ENCODE peak calls at places on chromosomes 5 and 9, in ten cellular contexts. F is brain pericyte, N is H9, X is AG04450, T is NCI-H446 treated with DMSO at 0.1 percent for 48 hours, G is epithelial cell of prostate, E is neural crest cell, U is DMS153, M is SJSA1, O is HTR-8/SVneo. K is an unnamed sample.

GRCh38 chr9:126146254-126147145 is 180.1 kb upstream of the MVB12B start:
- DNase-seq in F (no peak), N (peak), X (no peak), T (no peak), G (peak), E (peak), U (peak), M (peak), O (peak), K (peak)

GRCh38 chr5:170265527-170265926 is 32.0 kb downstream of the LCP2 start:
- DNase-seq in F (no peak), N (no peak), X (no peak), T (no peak), G (no peak), E (no peak), U (no peak), M (no peak), O (no peak), K (no peak)

GRCh38 chr9:128101231-128101641 is 26.3 kb downstream of the PTGES2 start:
- DNase-seq in F (no peak), N (no peak), X (no peak), T (no peak), G (no peak), E (no peak), U (no peak), M (no peak), O (no peak), K (no peak)

GRCh38 chr5:169626779-169627178 is 10.3 kb upstream of the DOCK2 start:
- DNase-seq in F (peak), N (no peak), X (peak), T (no peak), G (no peak), E (no peak), U (no peak), M (peak), O (peak), K (no peak)

GRCh38 chr9:104944871-104945270 is 16.9 kb upstream of the ABCA1 start:
- DNase-seq in F (no peak), N (no peak), X (no peak), T (no peak), G (no peak), E (no peak), U (no peak), M (no peak), O (no peak), K (no peak)

GRCh38 chr9:92686954-92687353 is 17.0 kb upstream of the IPPK start:
- DNase-seq in F (no peak), N (peak), X (no peak), T (no peak), G (no peak), E (no peak), U (no peak), M (no peak), O (no peak), K (peak)

GRCh38 chr5:37658440-37658839 is 181.4 kb downstream of the GDNF start:
- DNase-seq in F (no peak), N (no peak), X (no peak), T (no peak), G (no peak), E (no peak), U (no peak), M (no peak), O (no peak), K (no peak)

GRCh38 chr5:124675921-124676846 is 70.3 kb downstream of the ZNF608 start:
- DNase-seq in F (no peak), N (no peak), X (no peak), T (peak), G (no peak), E (no peak), U (no peak), M (no peak), O (no peak), K (no peak)

GRCh38 chr9:127877566-127877998 is at the start of gene AK1:
- DNase-seq in F (no peak), N (peak), X (no peak), T (no peak), G (no peak), E (peak), U (no peak), M (peak), O (peak), K (peak)

GRCh38 chr5:96595300-96596090 is 66.7 kb upstream of the CAST start:
- DNase-seq in F (no peak), N (peak), X (no peak), T (no peak), G (no peak), E (no peak), U (no peak), M (no peak), O (no peak), K (no peak)

GRCh38 chr9:108664309-108665255 is 191.2 kb downstream of the ACTL7B start:
- DNase-seq in F (no peak), N (no peak), X (no peak), T (no peak), G (no peak), E (no peak), U (no peak), M (no peak), O (no peak), K (no peak)

GRCh38 chr5:139575751-139576150 is 14.6 kb downstream of the UBE2D2 start:
- DNase-seq in F (no peak), N (no peak), X (no peak), T (no peak), G (no peak), E (no peak), U (no peak), M (no peak), O (no peak), K (no peak)

GRCh38 chr5:138352071-138352721 is at the start of gene KDM3B:
- DNase-seq in F (no peak), N (peak), X (peak), T (peak), G (no peak), E (peak), U (peak), M (peak), O (peak), K (peak)

GRCh38 chr5:87302061-87302460 is 34.4 kb downstream of the RASA1 start:
- DNase-seq in F (peak), N (no peak), X (no peak), T (no peak), G (peak), E (no peak), U (no peak), M (no peak), O (no peak), K (no peak)

GRCh38 chr5:157217289-157218024 is 36.8 kb downstream of the ITK start:
- DNase-seq in F (no peak), N (no peak), X (no peak), T (no peak), G (no peak), E (no peak), U (no peak), M (no peak), O (no peak), K (no peak)

GRCh38 chr5:20213803-20214202 is 225.8 kb upstream of the CDH18 start:
- DNase-seq in F (no peak), N (no peak), X (no peak), T (no peak), G (no peak), E (no peak), U (no peak), M (no peak), O (no peak), K (no peak)

GRCh38 chr5:178784391-178784790 is 53.9 kb upstream of the ZNF354A start:
- DNase-seq in F (no peak), N (no peak), X (no peak), T (no peak), G (no peak), E (no peak), U (no peak), M (no peak), O (no peak), K (no peak)

GRCh38 chr5:74371621-74372020 is 268.9 kb downstream of the ENC1 start:
- DNase-seq in F (no peak), N (no peak), X (no peak), T (no peak), G (no peak), E (no peak), U (no peak), M (no peak), O (no peak), K (no peak)

GRCh38 chr5:67106626-67107342 is 89.8 kb downstream of the CD180 start:
- DNase-seq in F (no peak), N (no peak), X (no peak), T (no peak), G (no peak), E (no peak), U (no peak), M (no peak), O (no peak), K (no peak)

GRCh38 chr9:136514022-136514714 is 31.3 kb upstream of the SEC16A start:
- DNase-seq in F (no peak), N (no peak), X (no peak), T (no peak), G (no peak), E (no peak), U (no peak), M (no peak), O (no peak), K (no peak)

GRCh38 chr5:53069626-53070025 is 39.9 kb downstream of the MOCS2 start:
- DNase-seq in F (peak), N (no peak), X (no peak), T (no peak), G (peak), E (no peak), U (no peak), M (peak), O (no peak), K (no peak)

GRCh38 chr9:98859941-98860340 is 52.5 kb downstream of the GALNT12 start:
- DNase-seq in F (no peak), N (no peak), X (no peak), T (no peak), G (no peak), E (no peak), U (no peak), M (no peak), O (no peak), K (peak)

GRCh38 chr9:107927276-107927675 is 437.7 kb upstream of the KLF4 start:
- DNase-seq in F (no peak), N (no peak), X (no peak), T (no peak), G (no peak), E (no peak), U (no peak), M (no peak), O (no peak), K (no peak)

GRCh38 chr5:151092750-151093149 is 11.9 kb upstream of the TNIP1 start:
- DNase-seq in F (no peak), N (no peak), X (no peak), T (no peak), G (peak), E (no peak), U (no peak), M (peak), O (no peak), K (peak)

GRCh38 chr9:31582071-31582470 is 802.4 kb upstream of the ACO1 start:
- DNase-seq in F (no peak), N (no peak), X (no peak), T (peak), G (no peak), E (no peak), U (no peak), M (no peak), O (no peak), K (no peak)

GRCh38 chr9:134245179-134245578 is 80.8 kb upstream of the RNU6ATAC start:
- DNase-seq in F (no peak), N (no peak), X (no peak), T (no peak), G (no peak), E (no peak), U (no peak), M (no peak), O (no peak), K (no peak)

GRCh38 chr9:2662496-2662895 is 40.9 kb downstream of the VLDLR start:
- DNase-seq in F (no peak), N (peak), X (no peak), T (no peak), G (no peak), E (no peak), U (no peak), M (no peak), O (peak), K (no peak)

GRCh38 chr9:87883990-87884389 is 1.3 kb downstream of the SPATA31E1 start:
- DNase-seq in F (no peak), N (peak), X (no peak), T (no peak), G (no peak), E (no peak), U (no peak), M (no peak), O (no peak), K (no peak)

GRCh38 chr9:33270146-33270545 is 5.3 kb downstream of the CHMP5 start:
- DNase-seq in F (no peak), N (no peak), X (no peak), T (no peak), G (no peak), E (no peak), U (no peak), M (no peak), O (no peak), K (no peak)

GRCh38 chr5:178160176-178160575 is 6.5 kb upstream of the NHP2 start:
- DNase-seq in F (no peak), N (no peak), X (no peak), T (no peak), G (no peak), E (no peak), U (no peak), M (no peak), O (no peak), K (no peak)

GRCh38 chr5:40736103-40736875 is 19.5 kb downstream of the TTC33 start:
- DNase-seq in F (no peak), N (no peak), X (no peak), T (peak), G (no peak), E (no peak), U (peak), M (no peak), O (peak), K (peak)

GRCh38 chr5:146344155-146345118 is 5.8 kb downstream of the POU4F3 start:
- DNase-seq in F (no peak), N (peak), X (no peak), T (no peak), G (no peak), E (peak), U (no peak), M (no peak), O (no peak), K (no peak)

GRCh38 chr9:111039203-111039907 is 1.1 kb upstream of the LPAR1 start:
- DNase-seq in F (no peak), N (peak), X (no peak), T (no peak), G (no peak), E (no peak), U (no peak), M (no peak), O (no peak), K (no peak)

GRCh38 chr9:84788803-84789462 is 119.4 kb downstream of the NTRK2 start:
- DNase-seq in F (no peak), N (no peak), X (no peak), T (no peak), G (no peak), E (no peak), U (no peak), M (no peak), O (no peak), K (no peak)

GRCh38 chr9:131161585-131161984 is 36.2 kb downstream of the NUP214 start:
- DNase-seq in F (no peak), N (no peak), X (no peak), T (no peak), G (no peak), E (no peak), U (no peak), M (no peak), O (no peak), K (no peak)

GRCh38 chr5:176438959-176439757 is 9.0 kb upstream of the FAF2 start:
- DNase-seq in F (peak), N (no peak), X (no peak), T (no peak), G (no peak), E (no peak), U (no peak), M (peak), O (peak), K (peak)

GRCh38 chr9:14144215-14144614 is 169.7 kb downstream of the NFIB start:
- DNase-seq in F (no peak), N (no peak), X (no peak), T (no peak), G (no peak), E (no peak), U (no peak), M (no peak), O (no peak), K (no peak)

GRCh38 chr5:123438902-123439301 is 15.7 kb upstream of the CEP120 start:
- DNase-seq in F (no peak), N (no peak), X (no peak), T (no peak), G (peak), E (no peak), U (peak), M (no peak), O (no peak), K (no peak)

GRCh38 chr9:114989600-114990410 is 59.4 kb upstream of the TNFSF8 start:
- DNase-seq in F (no peak), N (no peak), X (no peak), T (no peak), G (no peak), E (no peak), U (no peak), M (no peak), O (no peak), K (no peak)